ENCODE peak calls at places on chromosomes 4 and X, in five cellular contexts. B is H9, O is suprapubic skin, A is mesothelial cell of epicardium, Y is endothelial cell. D is an unnamed sample.

GRCh38 chr4:62622084-62622483 is 1422.0 kb downstream of the ADGRL3 start:
- DNase-seq in B (no peak), O (no peak), A (no peak), Y (no peak), D (no peak)

GRCh38 chrX:67759018-67759417 is 215.2 kb downstream of the AR start:
- DNase-seq in B (no peak), O (no peak), A (no peak), Y (no peak), D (no peak)

GRCh38 chrX:48802813-48803261 is 970 bp downstream of the HDAC6 start:
- DNase-seq in B (no peak), O (no peak), A (no peak), Y (no peak), D (no peak)

GRCh38 chr4:87839309-87839946 is 6.7 kb downstream of the MEPE start:
- DNase-seq in B (no peak), O (no peak), A (no peak), Y (no peak), D (peak)

GRCh38 chr4:111943796-111944203 is 201.5 kb upstream of the FAM241A start:
- DNase-seq in B (peak), O (no peak), A (no peak), Y (peak), D (peak)

GRCh38 chrX:152640039-152640818 is 2.5 kb downstream of the GABRQ start:
- DNase-seq in B (peak), O (no peak), A (no peak), Y (no peak), D (peak)

GRCh38 chrX:12771445-12772069 is 19.7 kb upstream of the PRPS2 start:
- DNase-seq in B (peak), O (no peak), A (no peak), Y (peak), D (no peak)

GRCh38 chr4:153486281-153487151 is 20.4 kb downstream of the TMEM131L start:
- DNase-seq in B (peak), O (no peak), A (no peak), Y (no peak), D (peak)

GRCh38 chr4:19678763-19679162 is 572.9 kb upstream of the SLIT2 start:
- DNase-seq in B (no peak), O (no peak), A (no peak), Y (no peak), D (no peak)

GRCh38 chr4:151029537-151029936 is 14.5 kb upstream of the LRBA start:
- DNase-seq in B (no peak), O (no peak), A (no peak), Y (no peak), D (no peak)

GRCh38 chr4:121462660-121463261 is 81.9 kb upstream of the QRFPR start:
- DNase-seq in B (peak), O (no peak), A (no peak), Y (peak), D (peak)

GRCh38 chrX:40008841-40009461 is 88.8 kb downstream of the BCOR start:
- DNase-seq in B (peak), O (peak), A (no peak), Y (no peak), D (no peak)

GRCh38 chr4:2059034-2059725 is at the start of gene NAT8L:
- DNase-seq in B (peak), O (no peak), A (peak), Y (no peak), D (peak)

GRCh38 chr4:166981847-166982246 is 252.4 kb downstream of the SPOCK3 start:
- DNase-seq in B (no peak), O (no peak), A (no peak), Y (no peak), D (no peak)

GRCh38 chr4:85496933-85497332 is 22.0 kb downstream of the ARHGAP24 start:
- DNase-seq in B (no peak), O (no peak), A (no peak), Y (no peak), D (peak)

GRCh38 chrX:38205037-38205436 is 15.6 kb downstream of the SRPX start:
- DNase-seq in B (no peak), O (no peak), A (no peak), Y (no peak), D (no peak)

GRCh38 chr4:18020671-18021469 is 685 bp downstream of the LCORL start:
- DNase-seq in B (peak), O (peak), A (peak), Y (peak), D (peak)

GRCh38 chr4:128600996-128601857 is 208.3 kb upstream of the JADE1 start:
- DNase-seq in B (no peak), O (no peak), A (no peak), Y (no peak), D (peak)

GRCh38 chr4:6071191-6071958 is 53.1 kb upstream of the C4orf50 start:
- DNase-seq in B (peak), O (no peak), A (no peak), Y (no peak), D (no peak)

GRCh38 chrX:134026732-134027311 is 41.4 kb upstream of the GPC3 start:
- DNase-seq in B (peak), O (no peak), A (peak), Y (peak), D (peak)

GRCh38 chr4:102308032-102308799 is 37.1 kb downstream of the SLC39A8 start:
- DNase-seq in B (no peak), O (no peak), A (no peak), Y (no peak), D (peak)

GRCh38 chr4:189988892-189989431 is 38.1 kb downstream of the FRG2 start:
- DNase-seq in B (no peak), O (no peak), A (no peak), Y (no peak), D (no peak)

GRCh38 chrX:153412746-153413720 is 1.8 kb downstream of the ZFP92 start:
- DNase-seq in B (no peak), O (no peak), A (no peak), Y (no peak), D (no peak)

GRCh38 chr4:109094061-109094460 is 208.4 kb downstream of the COL25A1 start:
- DNase-seq in B (no peak), O (no peak), A (no peak), Y (no peak), D (no peak)

GRCh38 chr4:164871673-164872072 is 5.3 kb upstream of the APELA start:
- DNase-seq in B (no peak), O (no peak), A (no peak), Y (no peak), D (no peak)

GRCh38 chrX:108362026-108362425 is 76.2 kb downstream of the COL4A6 start:
- DNase-seq in B (no peak), O (no peak), A (no peak), Y (no peak), D (peak)

GRCh38 chr4:8451440-8452182 is 11.0 kb downstream of the TRMT44 start:
- DNase-seq in B (no peak), O (no peak), A (no peak), Y (peak), D (peak)

GRCh38 chrX:149567621-149568417 is 18.1 kb upstream of the HSFX3 start:
- DNase-seq in B (no peak), O (no peak), A (no peak), Y (no peak), D (no peak)

GRCh38 chr4:7415927-7416686 is 18.6 kb downstream of the PSAPL1 start:
- DNase-seq in B (peak), O (peak), A (no peak), Y (no peak), D (no peak)

GRCh38 chr4:184534511-184535391 is 60.4 kb upstream of the IRF2 start:
- DNase-seq in B (no peak), O (no peak), A (no peak), Y (no peak), D (no peak)

GRCh38 chr4:15161439-15161838 is 159.2 kb downstream of the CPEB2 start:
- DNase-seq in B (no peak), O (no peak), A (no peak), Y (no peak), D (no peak)

GRCh38 chr4:169852481-169852880 is 94.7 kb upstream of the HPF1 start:
- DNase-seq in B (no peak), O (no peak), A (no peak), Y (no peak), D (no peak)

GRCh38 chrX:11309220-11309619 is 16.0 kb downstream of the AMELX start:
- DNase-seq in B (no peak), O (no peak), A (no peak), Y (no peak), D (no peak)

GRCh38 chr4:41177016-41177415 is 37.3 kb downstream of the APBB2 start:
- DNase-seq in B (no peak), O (no peak), A (no peak), Y (no peak), D (peak)

GRCh38 chrX:13666836-13667235 is 13.9 kb downstream of the TCEANC start:
- DNase-seq in B (no peak), O (no peak), A (no peak), Y (no peak), D (no peak)

GRCh38 chrX:111328858-111329257 is 58.6 kb upstream of the CAPN6 start:
- DNase-seq in B (no peak), O (no peak), A (no peak), Y (no peak), D (no peak)

GRCh38 chr4:81688085-81688484 is 216.4 kb upstream of the RASGEF1B start:
- DNase-seq in B (no peak), O (no peak), A (no peak), Y (no peak), D (peak)
- TF ChIP-seq CTCF in B (peak), O (peak), A (no peak), Y (no peak), D (no peak)

DNA sequence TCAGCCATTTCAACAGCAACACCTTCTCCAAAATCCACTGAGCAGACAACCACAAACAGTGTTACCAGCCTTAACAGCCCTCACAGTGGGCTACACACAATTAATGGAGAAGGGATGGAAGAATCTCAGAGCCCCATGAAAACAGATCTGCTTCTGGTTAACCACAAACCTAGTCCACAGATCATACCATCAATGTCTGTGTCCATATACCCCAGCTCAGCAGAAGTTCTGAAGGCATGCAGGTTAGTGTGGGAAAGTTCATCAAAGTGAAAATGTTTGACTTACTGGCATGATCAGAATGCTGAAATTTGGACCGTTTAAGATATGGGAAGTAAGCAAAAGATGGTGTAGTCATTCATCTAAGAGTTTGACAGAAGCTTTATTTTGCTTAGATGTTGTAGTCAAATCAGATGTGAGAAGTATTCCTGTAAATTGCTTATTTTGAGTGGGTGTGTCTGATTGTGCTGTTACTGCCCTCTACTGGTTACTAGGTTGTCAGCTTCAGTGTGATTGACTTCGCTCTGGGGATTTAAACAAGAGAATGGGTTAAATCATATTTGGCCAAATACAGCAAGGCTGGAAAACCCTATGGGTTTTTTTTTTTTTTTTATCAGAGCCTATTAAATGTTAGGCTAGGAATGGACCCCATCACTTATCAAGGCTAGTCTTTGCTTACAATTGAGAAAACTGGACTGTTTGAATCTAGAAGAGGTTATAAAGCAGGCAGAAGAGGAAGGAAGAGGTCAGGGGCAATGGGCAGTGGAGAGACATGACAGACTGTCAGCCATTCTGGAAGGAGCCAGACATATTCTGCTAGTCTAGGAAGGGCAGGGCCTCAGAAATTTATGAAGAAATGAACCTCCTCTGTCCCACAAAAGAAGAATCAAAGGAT is 130.3 kb downstream of the DIPK2B start:
- DNase-seq in B (no peak), O (no peak), A (no peak), Y (no peak), D (peak)
- TF ChIP-seq CTCF in B (peak), O (peak), A (peak), Y (peak), D (peak)

DNA sequence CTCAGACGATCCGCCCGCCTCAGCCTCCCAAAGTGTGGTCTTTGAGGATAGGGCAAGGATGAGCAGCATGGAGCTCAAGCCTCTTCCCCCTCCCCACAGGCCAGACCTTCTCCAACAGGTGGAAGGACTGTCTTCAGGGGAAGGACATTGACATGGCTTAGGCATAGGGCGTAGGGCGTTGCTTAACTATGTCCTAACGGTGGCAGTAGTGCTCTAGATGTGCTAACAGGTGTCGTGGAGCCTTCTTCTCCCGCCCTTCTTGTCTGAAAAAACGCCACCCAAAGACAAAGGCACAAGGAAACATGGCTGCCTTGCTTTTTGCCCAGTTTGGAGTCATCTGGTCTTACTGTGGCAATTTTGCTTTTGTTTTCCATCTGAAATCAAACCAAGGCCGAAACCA is 219.8 kb downstream of the OR13H1 start:
- DNase-seq in B (no peak), O (peak), A (no peak), Y (no peak), D (peak)
- TF ChIP-seq CTCF in B (peak), O (no peak), A (no peak), Y (no peak), D (peak)

GRCh38 chr4:140993350-140993749 is 139.9 kb downstream of the RNF150 start:
- DNase-seq in B (no peak), O (no peak), A (no peak), Y (no peak), D (no peak)
- TF ChIP-seq CTCF in B (no peak), O (no peak), A (no peak), Y (no peak), D (no peak)